ENCODE peak calls at places on chromosomes 2 and 18, in six cellular contexts. A is H9, X is mesendoderm, Y is neuronal stem cell, H is H1, D is IMR-90. I is an unnamed sample.

GRCh38 chr2:73156539-73157124 is 43.9 kb upstream of the RAB11FIP5 start:
- DNase-seq in A (peak; percentile 90), X (peak; percentile 80), Y (peak; percentile 57), H (peak; percentile 77), D (peak; percentile 62), I (peak; percentile 60)

GRCh38 chr2:43576983-43577892 is 18.6 kb downstream of the THADA start:
- DNase-seq in A (no peak), X (peak; percentile 56), Y (peak; percentile 15), H (no peak), D (peak; percentile 84), I (peak; percentile 74)

GRCh38 chr2:174974131-174974530 is 31.1 kb downstream of the CHN1 start:
- DNase-seq in A (no peak), X (no peak), Y (no peak), H (no peak), D (no peak), I (no peak)

GRCh38 chr2:144102386-144102785 is 417.5 kb downstream of the ZEB2 start:
- DNase-seq in A (no peak), X (no peak), Y (no peak), H (no peak), D (no peak), I (no peak)

GRCh38 chr2:190136259-190136658 is 73.7 kb upstream of the MSTN start:
- DNase-seq in A (no peak), X (peak; percentile 22), Y (no peak), H (no peak), D (no peak), I (no peak)

GRCh38 chr2:161273038-161273760 is 35.0 kb upstream of the PSMD14 start:
- DNase-seq in A (no peak), X (peak; percentile 70), Y (peak; percentile 62), H (no peak), D (peak; percentile 72), I (peak; percentile 67)

GRCh38 chr2:161044095-161044874 is 115.9 kb upstream of the TANK start:
- DNase-seq in A (no peak), X (no peak), Y (no peak), H (no peak), D (peak; percentile 73), I (peak; percentile 71)

GRCh38 chr2:175844169-175844568 is 157.9 kb downstream of the LNPK start:
- DNase-seq in A (no peak), X (peak; percentile 77), Y (no peak), H (no peak), D (peak; percentile 78), I (peak; percentile 46)

GRCh38 chr18:58222439-58223125 is 178.6 kb downstream of the NEDD4L start:
- DNase-seq in A (no peak), X (no peak), Y (no peak), H (no peak), D (peak; percentile 33), I (no peak)

GRCh38 chr2:129189617-129190016 is 789.8 kb upstream of the RAB6C start:
- DNase-seq in A (peak; percentile 43), X (peak; percentile 46), Y (no peak), H (no peak), D (no peak), I (no peak)
- H2BK15ac ChIP-seq in A (no peak overlapping the region), X (no peak overlapping the region), Y (no peak overlapping the region), H (peak overlapping the region; percentile 54), D (no peak overlapping the region), I (no peak overlapping the region)

DNA sequence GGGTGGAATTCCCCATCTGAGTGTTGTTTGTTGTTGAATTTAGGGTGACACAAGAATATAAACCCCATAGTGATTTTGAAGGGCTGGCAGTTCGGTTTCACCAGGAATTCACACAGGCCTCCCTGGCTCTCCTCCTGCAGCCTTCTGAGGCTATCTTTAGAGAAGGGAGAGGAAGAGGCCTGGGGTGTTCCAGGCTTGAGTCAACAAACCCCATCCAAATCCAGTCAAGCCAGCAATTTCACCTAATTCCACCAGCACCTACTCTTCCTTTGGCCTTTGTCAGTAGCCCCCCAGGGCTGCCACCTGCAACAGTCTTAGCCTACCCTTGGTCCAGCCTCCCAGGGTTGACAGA is 32.0 kb downstream of the MARCHF4 start:
- DNase-seq in A (no peak), X (no peak), Y (no peak), H (no peak), D (no peak), I (no peak)
- H2AK5ac ChIP-seq in A (no peak overlapping the region), X (peak overlapping the region; percentile 94), Y (peak overlapping the region; percentile 23), H (no peak overlapping the region), D (peak overlapping the region; percentile 54), I (peak overlapping the region; percentile 47)

DNA sequence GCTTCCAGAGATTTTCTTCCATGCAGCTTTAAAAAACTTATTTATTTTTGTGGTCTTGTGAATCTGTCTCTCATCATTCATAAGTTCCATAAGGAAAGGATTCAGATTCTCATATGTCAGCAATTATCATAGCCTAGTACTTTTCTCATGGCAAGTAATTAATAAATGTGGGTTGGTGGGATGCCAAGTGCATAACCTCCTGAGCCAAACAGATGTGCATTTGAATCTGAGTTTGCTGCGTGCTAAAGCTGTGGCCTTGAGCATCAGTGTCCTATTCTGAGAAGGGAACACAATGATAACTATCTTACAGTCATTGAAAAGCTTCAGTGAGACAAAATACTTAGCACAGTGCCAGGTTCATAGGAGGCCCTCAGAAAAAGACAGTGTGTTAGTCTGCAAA is 331.9 kb downstream of the PDE11A start:
- DNase-seq in A (no peak), X (no peak), Y (no peak), H (no peak), D (no peak), I (peak; percentile 22)
- H2BK15ac ChIP-seq in A (no peak overlapping the region), X (no peak overlapping the region), Y (no peak overlapping the region), H (no peak overlapping the region), D (no peak overlapping the region), I (no peak overlapping the region)

GRCh38 chr2:20012282-20013060 is at the start of gene MATN3:
- DNase-seq in A (peak; percentile 68), X (peak; percentile 79), Y (peak; percentile 68), H (no peak), D (no peak), I (peak; percentile 31)

GRCh38 chr2:20012032-20012281 is 511 bp downstream of the MATN3 start:
- DNase-seq in A (peak; percentile 36), X (peak; percentile 44), Y (peak; percentile 12), H (no peak), D (no peak), I (no peak)

GRCh38 chr2:20011276-20012031 is 1.0 kb downstream of the MATN3 start:
- DNase-seq in A (no peak), X (no peak), Y (no peak), H (no peak), D (no peak), I (no peak)

GRCh38 chr2:20015482-20016083 is 3.1 kb upstream of the MATN3 start:
- DNase-seq in A (no peak), X (peak; percentile 61), Y (peak; percentile 30), H (no peak), D (peak; percentile 65), I (peak; percentile 62)

GRCh38 chr2:20013061-20013721 is 723 bp upstream of the MATN3 start:
- DNase-seq in A (peak; percentile 33), X (peak; percentile 88), Y (no peak), H (no peak), D (no peak), I (no peak)
- H2AK5ac ChIP-seq in A (no peak overlapping the region), X (peak overlapping the region; percentile 30), Y (no peak overlapping the region), H (no peak overlapping the region), D (peak overlapping the region; percentile 37), I (no peak overlapping the region)

DNA sequence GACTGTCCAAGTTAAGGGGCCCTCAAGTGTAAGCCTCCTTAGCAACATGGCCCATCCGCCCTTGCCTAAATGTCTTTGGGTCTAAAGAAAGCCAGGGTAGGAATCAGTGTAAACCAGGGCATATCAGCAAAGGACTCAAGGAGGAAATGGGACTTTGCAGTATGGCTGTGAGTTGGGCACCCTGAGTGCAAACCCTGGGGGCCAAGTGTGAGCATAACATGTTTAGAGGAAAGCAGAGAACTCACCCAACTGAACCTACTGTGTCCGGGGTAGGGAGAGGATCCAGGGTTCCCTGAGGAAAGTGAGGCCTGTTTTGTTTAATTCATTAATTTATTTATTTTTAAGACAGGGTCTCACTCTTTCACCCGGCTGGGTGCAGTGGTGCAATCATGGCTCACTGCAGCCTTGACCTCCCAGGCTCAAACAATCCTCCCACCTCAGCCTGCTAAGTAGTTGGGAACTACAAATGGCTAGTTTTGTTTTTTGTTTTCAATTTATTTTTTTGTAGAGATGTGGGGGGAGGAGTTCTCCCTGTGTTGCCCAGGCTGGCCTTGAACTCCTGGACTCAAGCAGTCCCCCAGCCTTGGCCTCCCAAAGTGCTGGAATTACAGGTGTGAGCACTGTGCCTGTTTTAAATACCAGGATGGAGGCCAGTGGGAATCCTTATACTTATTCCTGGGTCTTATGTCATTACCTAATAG is 51.0 kb upstream of the ACTR3 start:
- DNase-seq in A (no peak), X (no peak), Y (no peak), H (no peak), D (no peak), I (no peak)
- H2BK15ac ChIP-seq in A (no peak overlapping the region), X (no peak overlapping the region), Y (no peak overlapping the region), H (no peak overlapping the region), D (no peak overlapping the region), I (no peak overlapping the region)

GRCh38 chr2:128304715-128305554 is 13.7 kb downstream of the HS6ST1 start:
- DNase-seq in A (peak; percentile 68), X (peak; percentile 71), Y (no peak), H (no peak), D (peak; percentile 98), I (peak; percentile 97)

GRCh38 chr2:128305555-128306080 is 13.1 kb downstream of the HS6ST1 start:
- DNase-seq in A (no peak), X (no peak), Y (no peak), H (no peak), D (peak; percentile 75), I (peak; percentile 82)

GRCh38 chr2:128306931-128307460 is 11.7 kb downstream of the HS6ST1 start:
- DNase-seq in A (peak; percentile 22), X (no peak), Y (no peak), H (no peak), D (no peak), I (no peak)

GRCh38 chr2:128307595-128307994 is 11.1 kb downstream of the HS6ST1 start:
- DNase-seq in A (no peak), X (no peak), Y (no peak), H (no peak), D (no peak), I (no peak)

GRCh38 chr2:128306081-128306930 is 12.4 kb downstream of the HS6ST1 start:
- DNase-seq in A (no peak), X (peak; percentile 73), Y (no peak), H (no peak), D (peak; percentile 100), I (peak; percentile 99)
- H2AK5ac ChIP-seq in A (no peak overlapping the region), X (no peak overlapping the region), Y (peak overlapping the region; percentile 82), H (no peak overlapping the region), D (peak overlapping the region; percentile 96), I (peak overlapping the region; percentile 54)

DNA sequence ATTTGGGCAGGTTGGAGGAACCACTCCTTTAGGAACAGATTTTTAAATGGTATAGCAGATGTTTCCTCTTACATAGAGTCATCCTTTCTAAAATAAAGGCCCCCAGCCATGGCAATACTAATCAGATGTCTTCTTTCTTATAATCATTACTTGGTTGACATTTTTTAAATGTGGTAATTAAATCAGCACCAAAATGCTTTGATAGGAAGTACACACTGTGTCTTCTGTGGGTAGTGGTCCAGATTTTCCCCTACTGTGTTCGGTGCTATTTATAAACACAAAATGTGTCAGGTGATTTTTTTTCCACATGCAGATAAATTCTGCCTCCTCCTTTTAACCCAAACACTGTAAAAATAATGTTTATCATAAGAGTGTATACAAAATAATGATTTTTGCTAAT is 200.9 kb upstream of the DTNA start:
- DNase-seq in A (no peak), X (no peak), Y (no peak), H (no peak), D (no peak), I (no peak)
- H2BK15ac ChIP-seq in A (no peak overlapping the region), X (no peak overlapping the region), Y (no peak overlapping the region), H (no peak overlapping the region), D (no peak overlapping the region), I (no peak overlapping the region)

I was measured in mesenchymal stem cell.